ENCODE peak calls at places on chromosomes 3 and 15, in seven cellular contexts. H, K, L, W, V, Z and X are unnamed samples.

GRCh38 chr3:184619348-184619747 is 57.8 kb downstream of the EPHB3 start:
- DNase-seq in H (no peak), K (no peak), L (no peak), W (no peak), V (no peak), Z (no peak), X (no peak)

GRCh38 chr15:69810441-69811071 is 287.2 kb downstream of the TLE3 start:
- DNase-seq in H (no peak), K (no peak), L (no peak), W (no peak), V (no peak), Z (no peak), X (no peak)

GRCh38 chr3:107928084-107928445 is 162.8 kb downstream of the CD47 start:
- DNase-seq in H (no peak), K (peak), L (peak), W (no peak), V (no peak), Z (peak), X (no peak)

GRCh38 chr15:67792250-67792942 is 32.9 kb upstream of the SKOR1 start:
- DNase-seq in H (no peak), K (no peak), L (no peak), W (no peak), V (no peak), Z (no peak), X (no peak)

GRCh38 chr3:43055806-43056770 is 49.8 kb downstream of the POMGNT2 start:
- DNase-seq in H (no peak), K (no peak), L (no peak), W (no peak), V (no peak), Z (no peak), X (no peak)

GRCh38 chr3:179260949-179261765 is 10.2 kb upstream of the KCNMB3 start:
- DNase-seq in H (peak), K (peak), L (peak), W (peak), V (peak), Z (peak), X (peak)

GRCh38 chr15:90316139-90316538 is 35.9 kb upstream of the ZNF774 start:
- DNase-seq in H (no peak), K (no peak), L (no peak), W (no peak), V (no peak), Z (no peak), X (no peak)

GRCh38 chr15:65631503-65631902 is 9.8 kb downstream of the SLC24A1 start:
- DNase-seq in H (no peak), K (no peak), L (no peak), W (no peak), V (no peak), Z (no peak), X (no peak)

GRCh38 chr3:55183259-55183658 is 255.4 kb upstream of the LRTM1 start:
- DNase-seq in H (no peak), K (no peak), L (no peak), W (no peak), V (no peak), Z (no peak), X (no peak)

GRCh38 chr15:30791776-30792175 is 111.9 kb upstream of the FAN1 start:
- DNase-seq in H (no peak), K (no peak), L (no peak), W (no peak), V (no peak), Z (no peak), X (no peak)

GRCh38 chr3:58008140-58009025 is at the start of gene FLNB:
- DNase-seq in H (peak), K (peak), L (peak), W (peak), V (peak), Z (peak), X (peak)

GRCh38 chr3:69097407-69098086 is 12.8 kb downstream of the ARL6IP5 start:
- DNase-seq in H (no peak), K (peak), L (no peak), W (no peak), V (no peak), Z (no peak), X (no peak)

GRCh38 chr3:141399200-141399599 is 30.9 kb downstream of the ZBTB38 start:
- DNase-seq in H (no peak), K (no peak), L (peak), W (no peak), V (no peak), Z (no peak), X (no peak)

GRCh38 chr15:67922106-67922505 is 82.3 kb upstream of the RNU6-1 start:
- DNase-seq in H (no peak), K (no peak), L (no peak), W (no peak), V (no peak), Z (no peak), X (no peak)

GRCh38 chr3:15284121-15284889 is 48.1 kb downstream of the SH3BP5 start:
- DNase-seq in H (no peak), K (no peak), L (no peak), W (no peak), V (no peak), Z (no peak), X (no peak)

GRCh38 chr15:51223771-51224229 is 114.6 kb downstream of the CYP19A1 start:
- DNase-seq in H (no peak), K (peak), L (peak), W (no peak), V (no peak), Z (no peak), X (no peak)

GRCh38 chr15:71448688-71449114 is 333.4 kb downstream of the THSD4 start:
- DNase-seq in H (no peak), K (peak), L (peak), W (no peak), V (no peak), Z (peak), X (no peak)

GRCh38 chr15:91431041-91431715 is 331.1 kb downstream of the SV2B start:
- DNase-seq in H (no peak), K (no peak), L (no peak), W (no peak), V (no peak), Z (no peak), X (no peak)

GRCh38 chr3:181103605-181104004 is 114.1 kb upstream of the DNAJC19 start:
- DNase-seq in H (no peak), K (peak), L (no peak), W (no peak), V (no peak), Z (no peak), X (no peak)

GRCh38 chr3:109081746-109082510 is 36.0 kb downstream of the MORC1 start:
- DNase-seq in H (no peak), K (peak), L (peak), W (peak), V (peak), Z (peak), X (no peak)

GRCh38 chr3:183790700-183791099 is 34.7 kb downstream of the MAP6D1 start:
- DNase-seq in H (no peak), K (no peak), L (no peak), W (no peak), V (no peak), Z (no peak), X (no peak)

GRCh38 chr3:149572796-149573414 is 84.9 kb downstream of the WWTR1 start:
- DNase-seq in H (no peak), K (peak), L (peak), W (no peak), V (no peak), Z (no peak), X (no peak)

GRCh38 chr15:87348746-87349145 is 907.8 kb downstream of the NTRK3 start:
- DNase-seq in H (no peak), K (no peak), L (peak), W (no peak), V (no peak), Z (no peak), X (no peak)

GRCh38 chr15:58331562-58331902 is 100.3 kb upstream of the LIPC start:
- DNase-seq in H (no peak), K (no peak), L (peak), W (no peak), V (no peak), Z (no peak), X (no peak)

GRCh38 chr3:19934098-19934566 is at the start of gene EFHB:
- DNase-seq in H (no peak), K (peak), L (no peak), W (no peak), V (no peak), Z (no peak), X (no peak)

GRCh38 chr3:62131620-62132019 is 241.7 kb downstream of the FEZF2 start:
- DNase-seq in H (no peak), K (no peak), L (no peak), W (no peak), V (no peak), Z (no peak), X (no peak)

GRCh38 chr15:26119322-26119721 is 256.2 kb upstream of the ATP10A start:
- DNase-seq in H (no peak), K (no peak), L (no peak), W (no peak), V (no peak), Z (no peak), X (no peak)